ENCODE peak calls at places on chromosome X, in six cellular contexts. P, W, B, O, U and V are unnamed samples.

GRCh38 chrX:1534321-1535168 is 2.4 kb downstream of the P2RY8 start:
- DNase-seq in W (no peak), B (peak; percentile 58), U (peak; percentile 53), P (no peak), O (peak; percentile 44), V (no peak)

GRCh38 chrX:2875798-2876399 is 47.2 kb downstream of the GYG2 start:
- DNase-seq in B (no peak), W (no peak), O (no peak), U (no peak), P (peak; percentile 57), V (no peak)

GRCh38 chrX:129833153-129834004 is 10.3 kb downstream of the ZDHHC9 start:
- DNase-seq in B (no peak), P (no peak), U (no peak), O (no peak), W (no peak), V (no peak)

GRCh38 chrX:129450123-129450522 is 73.2 kb downstream of the SMARCA1 start:
- DNase-seq in U (no peak), O (no peak), P (no peak), B (no peak), W (no peak), V (no peak)

GRCh38 chrX:11346283-11346682 is 53.1 kb downstream of the AMELX start:
- DNase-seq in O (no peak), P (no peak), W (no peak), U (no peak), B (no peak), V (no peak)

GRCh38 chrX:66751136-66751782 is 112.4 kb upstream of the EDA2R start:
- DNase-seq in W (no peak), U (no peak), O (no peak), P (no peak), B (no peak), V (no peak)

GRCh38 chrX:150405006-150405405 is 41.9 kb downstream of the MAMLD1 start:
- DNase-seq in P (no peak), W (no peak), B (no peak), O (no peak), U (no peak), V (no peak)

GRCh38 chrX:101394372-101394771 is 3.6 kb downstream of the RPL36A start:
- DNase-seq in U (no peak), B (no peak), W (no peak), O (no peak), P (no peak), V (no peak)

GRCh38 chrX:24890677-24891076 is 125.1 kb downstream of the ARX start:
- DNase-seq in W (no peak), B (no peak), U (no peak), P (no peak), O (no peak), V (no peak)

GRCh38 chrX:48700951-48701653 is 4.6 kb downstream of the SUV39H1 start:
- DNase-seq in B (no peak), U (no peak), W (no peak), O (no peak), P (no peak), V (no peak)

GRCh38 chrX:144709841-144710240 is 537.5 kb upstream of the SPANXN1 start:
- DNase-seq in U (no peak), O (no peak), W (no peak), P (no peak), B (no peak), V (no peak)

GRCh38 chrX:134294548-134294947 is 57.6 kb downstream of the CCDC160 start:
- DNase-seq in P (peak; percentile 7), W (no peak), B (no peak), U (no peak), O (no peak), V (no peak)

GRCh38 chrX:1589356-1590130 is 1.9 kb upstream of the AKAP17A start:
- DNase-seq in P (no peak), W (no peak), U (no peak), O (peak; percentile 33), B (no peak), V (no peak)